ENCODE peak calls at places on chromosome 17, in eight cellular contexts. One of them, this sample, is unnamed.

GRCh38 chr17:63450551-63450950 is 4.4 kb upstream of the CYB561 start:
- DNase-seq in fibroblast of lung: no peak
- DNase-seq in progenitor cell of endocrine pancreas: no peak
- DNase-seq in neural progenitor cell: no peak
- DNase-seq in upper lobe of right lung: no peak
- DNase-seq in thoracic aorta: no peak
- DNase-seq in breast epithelium: no peak
- DNase-seq in A549: no peak
- DNase-seq in this sample: no peak

GRCh38 chr17:34566873-34567272 is 12.5 kb upstream of the TMEM132E start:
- DNase-seq in progenitor cell of endocrine pancreas: no peak
- DNase-seq in fibroblast of lung: no peak
- DNase-seq in thoracic aorta: no peak
- DNase-seq in breast epithelium: no peak
- DNase-seq in A549: no peak
- DNase-seq in neural progenitor cell: no peak
- DNase-seq in upper lobe of right lung: no peak
- DNase-seq in this sample: no peak

GRCh38 chr17:55384833-55385232 is 36.8 kb downstream of the MMD start:
- DNase-seq in thoracic aorta: no peak
- DNase-seq in A549: no peak
- DNase-seq in fibroblast of lung: no peak
- DNase-seq in progenitor cell of endocrine pancreas: no peak
- DNase-seq in upper lobe of right lung: no peak
- DNase-seq in breast epithelium: no peak
- DNase-seq in neural progenitor cell: no peak
- DNase-seq in this sample: no peak

GRCh38 chr17:19322129-19322505 is 40.4 kb downstream of the B9D1 start:
- DNase-seq in progenitor cell of endocrine pancreas: no peak
- DNase-seq in upper lobe of right lung: peak
- DNase-seq in neural progenitor cell: no peak
- DNase-seq in thoracic aorta: no peak
- DNase-seq in A549: no peak
- DNase-seq in fibroblast of lung: no peak
- DNase-seq in breast epithelium: no peak
- DNase-seq in this sample: no peak

GRCh38 chr17:56653877-56654276 is 60.4 kb downstream of the NOG start:
- DNase-seq in upper lobe of right lung: no peak
- DNase-seq in breast epithelium: no peak
- DNase-seq in thoracic aorta: no peak
- DNase-seq in A549: peak
- DNase-seq in neural progenitor cell: peak
- DNase-seq in progenitor cell of endocrine pancreas: no peak
- DNase-seq in fibroblast of lung: peak
- DNase-seq in this sample: peak

GRCh38 chr17:77654861-77655260 is 303.6 kb upstream of the TNRC6C start:
- DNase-seq in thoracic aorta: no peak
- DNase-seq in breast epithelium: peak
- DNase-seq in A549: no peak
- DNase-seq in upper lobe of right lung: peak
- DNase-seq in neural progenitor cell: no peak
- DNase-seq in progenitor cell of endocrine pancreas: no peak
- DNase-seq in fibroblast of lung: no peak
- DNase-seq in this sample: no peak

GRCh38 chr17:27345141-27345904 is 51.4 kb downstream of the WSB1 start:
- DNase-seq in thoracic aorta: no peak
- DNase-seq in neural progenitor cell: peak
- DNase-seq in progenitor cell of endocrine pancreas: no peak
- DNase-seq in upper lobe of right lung: no peak
- DNase-seq in breast epithelium: no peak
- DNase-seq in fibroblast of lung: peak
- DNase-seq in A549: no peak
- DNase-seq in this sample: peak

GRCh38 chr17:32484041-32484461 is 2.7 kb upstream of the CDK5R1 start:
- DNase-seq in fibroblast of lung: no peak
- DNase-seq in neural progenitor cell: no peak
- DNase-seq in thoracic aorta: no peak
- DNase-seq in upper lobe of right lung: peak
- DNase-seq in progenitor cell of endocrine pancreas: no peak
- DNase-seq in breast epithelium: no peak
- DNase-seq in A549: no peak
- DNase-seq in this sample: peak

GRCh38 chr17:68738044-68738443 is 136.9 kb upstream of the FAM20A start:
- DNase-seq in thoracic aorta: no peak
- DNase-seq in breast epithelium: no peak
- DNase-seq in A549: no peak
- DNase-seq in upper lobe of right lung: no peak
- DNase-seq in fibroblast of lung: no peak
- DNase-seq in neural progenitor cell: no peak
- DNase-seq in progenitor cell of endocrine pancreas: no peak
- DNase-seq in this sample: peak

GRCh38 chr17:21252875-21253645 is at the start of gene NATD1:
- DNase-seq in A549: peak
- DNase-seq in progenitor cell of endocrine pancreas: peak
- DNase-seq in upper lobe of right lung: peak
- DNase-seq in thoracic aorta: peak
- DNase-seq in fibroblast of lung: peak
- DNase-seq in neural progenitor cell: peak
- DNase-seq in breast epithelium: peak
- DNase-seq in this sample: peak

GRCh38 chr17:34811561-34811960 is 149.7 kb downstream of the CCT6B start:
- DNase-seq in A549: no peak
- DNase-seq in fibroblast of lung: no peak
- DNase-seq in upper lobe of right lung: no peak
- DNase-seq in thoracic aorta: no peak
- DNase-seq in neural progenitor cell: no peak
- DNase-seq in breast epithelium: no peak
- DNase-seq in progenitor cell of endocrine pancreas: no peak
- DNase-seq in this sample: no peak

GRCh38 chr17:50550661-50551432 is 3.9 kb downstream of the SPATA20 start:
- DNase-seq in fibroblast of lung: peak
- DNase-seq in breast epithelium: peak
- DNase-seq in upper lobe of right lung: peak
- DNase-seq in A549: peak
- DNase-seq in neural progenitor cell: peak
- DNase-seq in thoracic aorta: peak
- DNase-seq in progenitor cell of endocrine pancreas: peak
- DNase-seq in this sample: peak
- TF ChIP-seq CTCF in fibroblast of lung: peak
- TF ChIP-seq CTCF in breast epithelium: peak
- TF ChIP-seq CTCF in upper lobe of right lung: peak
- TF ChIP-seq CTCF in A549: peak
- TF ChIP-seq CTCF in neural progenitor cell: peak
- TF ChIP-seq CTCF in thoracic aorta: peak
- TF ChIP-seq CTCF in progenitor cell of endocrine pancreas: peak
- TF ChIP-seq CTCF in this sample: peak

DNA sequence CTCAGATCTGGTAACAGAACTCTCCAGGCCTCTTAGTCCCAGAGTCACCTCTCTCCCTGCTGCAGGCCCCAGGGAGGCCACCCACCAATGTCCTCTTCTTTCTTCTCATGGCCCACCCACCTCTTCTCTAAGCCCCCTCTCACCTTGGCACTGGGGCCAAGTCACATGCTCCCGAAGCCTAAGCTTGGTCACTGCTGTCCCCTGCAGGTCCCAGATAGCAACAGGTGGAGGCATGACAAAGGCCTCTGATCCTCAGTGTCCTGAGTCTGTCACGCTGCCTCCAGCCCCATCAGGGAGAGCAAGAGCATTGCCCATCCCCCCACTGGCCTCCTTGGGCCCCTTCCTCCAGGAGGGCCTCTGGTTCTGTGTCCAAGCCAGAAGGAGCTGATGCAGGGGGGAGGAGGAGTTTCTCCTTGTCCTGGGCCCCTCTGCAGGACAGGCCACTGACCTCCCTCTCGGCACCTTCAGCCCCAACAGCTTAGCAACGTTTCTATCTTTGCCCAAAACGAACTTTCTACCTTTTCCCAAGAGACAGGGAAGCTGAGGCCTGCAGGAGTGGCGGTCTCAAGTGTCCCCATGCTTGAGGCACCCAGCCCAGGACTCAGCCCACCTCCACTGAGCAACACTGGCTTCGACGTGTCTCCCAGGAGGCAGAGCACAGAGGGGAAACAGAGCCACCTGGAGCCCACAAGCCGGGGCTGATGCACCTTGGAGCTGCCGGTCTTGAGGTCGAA is 8.6 kb downstream of the P2RX1 start:
- DNase-seq in upper lobe of right lung: no peak
- DNase-seq in fibroblast of lung: no peak
- DNase-seq in thoracic aorta: no peak
- DNase-seq in progenitor cell of endocrine pancreas: no peak
- DNase-seq in neural progenitor cell: peak
- DNase-seq in breast epithelium: no peak
- DNase-seq in A549: no peak
- DNase-seq in this sample: no peak
- TF ChIP-seq CTCF in upper lobe of right lung: peak
- TF ChIP-seq CTCF in fibroblast of lung: no peak
- TF ChIP-seq CTCF in thoracic aorta: no peak
- TF ChIP-seq CTCF in progenitor cell of endocrine pancreas: peak
- TF ChIP-seq CTCF in neural progenitor cell: peak
- TF ChIP-seq CTCF in breast epithelium: peak
- TF ChIP-seq CTCF in A549: peak
- TF ChIP-seq CTCF in this sample: no peak

GRCh38 chr17:8069587-8069860 is 18.0 kb downstream of the ALOX12B start:
- DNase-seq in thoracic aorta: no peak
- DNase-seq in fibroblast of lung: no peak
- DNase-seq in progenitor cell of endocrine pancreas: no peak
- DNase-seq in upper lobe of right lung: no peak
- DNase-seq in neural progenitor cell: no peak
- DNase-seq in A549: no peak
- DNase-seq in breast epithelium: no peak
- DNase-seq in this sample: no peak
- TF ChIP-seq CTCF in thoracic aorta: no peak
- TF ChIP-seq CTCF in fibroblast of lung: no peak
- TF ChIP-seq CTCF in progenitor cell of endocrine pancreas: no peak
- TF ChIP-seq CTCF in upper lobe of right lung: no peak
- TF ChIP-seq CTCF in neural progenitor cell: no peak
- TF ChIP-seq CTCF in A549: no peak
- TF ChIP-seq CTCF in breast epithelium: no peak
- TF ChIP-seq CTCF in this sample: no peak

GRCh38 chr17:16215273-16215964 is at the start of gene NCOR1:
- DNase-seq in neural progenitor cell: peak
- DNase-seq in progenitor cell of endocrine pancreas: peak
- DNase-seq in upper lobe of right lung: peak
- DNase-seq in fibroblast of lung: peak
- DNase-seq in thoracic aorta: peak
- DNase-seq in A549: peak
- DNase-seq in breast epithelium: peak
- DNase-seq in this sample: peak
- TF ChIP-seq CTCF in neural progenitor cell: peak
- TF ChIP-seq CTCF in progenitor cell of endocrine pancreas: peak
- TF ChIP-seq CTCF in upper lobe of right lung: peak
- TF ChIP-seq CTCF in fibroblast of lung: peak
- TF ChIP-seq CTCF in thoracic aorta: no peak
- TF ChIP-seq CTCF in A549: peak
- TF ChIP-seq CTCF in breast epithelium: peak
- TF ChIP-seq CTCF in this sample: peak

DNA sequence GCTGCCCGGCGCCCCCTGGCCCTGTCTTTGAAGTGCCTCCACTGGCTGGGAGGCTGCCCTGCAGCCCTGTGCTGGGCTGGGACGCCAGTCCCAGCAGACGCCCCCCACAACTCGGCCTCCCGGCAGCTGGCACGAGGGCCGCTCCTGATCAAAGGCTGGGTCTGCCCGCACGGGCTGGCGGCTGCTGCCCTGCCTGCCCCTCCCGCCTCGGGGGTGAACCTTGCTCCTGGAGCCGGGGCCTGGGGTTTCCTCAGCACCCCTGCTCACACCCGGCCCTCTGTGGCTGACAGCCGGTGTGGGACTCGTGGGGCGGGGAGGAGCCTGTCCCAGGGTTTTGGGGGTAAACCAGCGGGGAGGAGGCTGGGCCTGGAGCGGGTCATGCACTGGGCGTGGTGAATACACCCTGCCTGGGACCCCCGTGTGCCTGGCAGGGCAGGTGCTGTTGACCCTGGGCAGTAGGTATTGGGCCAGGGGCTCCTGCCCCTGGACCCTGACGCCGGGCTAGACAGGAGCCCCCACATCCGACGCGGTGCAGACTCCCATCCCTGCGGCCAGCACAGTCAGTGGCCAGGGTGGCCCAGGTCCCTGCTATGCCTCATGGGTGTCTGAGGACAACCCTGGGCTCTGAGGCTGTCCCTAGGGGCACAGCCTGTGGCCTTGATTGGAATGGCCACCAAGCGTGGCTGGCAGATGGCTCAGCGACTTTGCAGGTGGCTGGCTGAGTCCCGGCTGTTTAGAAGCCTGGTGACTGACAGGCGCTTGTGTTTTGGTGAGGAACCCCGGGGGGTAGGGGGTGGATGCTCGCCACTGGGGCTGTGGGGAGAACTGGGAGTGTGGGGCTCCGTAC is 21.7 kb downstream of the CENPX start:
- DNase-seq in fibroblast of lung: no peak
- DNase-seq in neural progenitor cell: no peak
- DNase-seq in A549: no peak
- DNase-seq in thoracic aorta: no peak
- DNase-seq in breast epithelium: no peak
- DNase-seq in progenitor cell of endocrine pancreas: no peak
- DNase-seq in upper lobe of right lung: no peak
- DNase-seq in this sample: no peak
- TF ChIP-seq CTCF in fibroblast of lung: no peak
- TF ChIP-seq CTCF in neural progenitor cell: no peak
- TF ChIP-seq CTCF in A549: no peak
- TF ChIP-seq CTCF in thoracic aorta: no peak
- TF ChIP-seq CTCF in breast epithelium: no peak
- TF ChIP-seq CTCF in progenitor cell of endocrine pancreas: no peak
- TF ChIP-seq CTCF in upper lobe of right lung: no peak
- TF ChIP-seq CTCF in this sample: no peak

GRCh38 chr17:41667280-41668008 is 21.2 kb upstream of the EIF1 start:
- DNase-seq in thoracic aorta: no peak
- DNase-seq in upper lobe of right lung: no peak
- DNase-seq in A549: no peak
- DNase-seq in fibroblast of lung: no peak
- DNase-seq in breast epithelium: no peak
- DNase-seq in neural progenitor cell: no peak
- DNase-seq in progenitor cell of endocrine pancreas: no peak
- DNase-seq in this sample: no peak
- TF ChIP-seq CTCF in thoracic aorta: no peak
- TF ChIP-seq CTCF in upper lobe of right lung: no peak
- TF ChIP-seq CTCF in A549: no peak
- TF ChIP-seq CTCF in fibroblast of lung: no peak
- TF ChIP-seq CTCF in breast epithelium: peak
- TF ChIP-seq CTCF in neural progenitor cell: no peak
- TF ChIP-seq CTCF in progenitor cell of endocrine pancreas: no peak
- TF ChIP-seq CTCF in this sample: no peak

This sample was measured in cardiac muscle cell.